ENCODE peak calls at places on chromosome 6, in eight cellular contexts. One of them, this sample, is unnamed.

GRCh38 chr6:81865712-81866111 is 113.2 kb upstream of the TENT5A start:
- DNase-seq in natural killer cell treated with Interleukin-12 subunit alpha and Interleukin-12 subunit beta and Interleukin-15 and Interleukin-18, amount 100 ng/mL, for 72 hours: no peak
- DNase-seq in cardiac fibroblast: peak
- DNase-seq in activated T-cell treated with anti-CD3 and anti-CD28 coated beads for 4 hours: no peak
- DNase-seq in SW 1271: no peak
- DNase-seq in stimulated activated CD8-positive, alpha-beta memory T cell treated with anti-CD3 and anti-CD28 coated beads, Interleukin-2, amount 100 ng/mL, for 1 hour: no peak
- DNase-seq in C1 segment of cervical spinal cord: no peak
- DNase-seq in ELF-1: no peak
- DNase-seq in this sample: no peak

GRCh38 chr6:169838291-169839028 is 87.0 kb downstream of the ERMARD start:
- DNase-seq in natural killer cell treated with Interleukin-12 subunit alpha and Interleukin-12 subunit beta and Interleukin-15 and Interleukin-18, amount 100 ng/mL, for 72 hours: no peak
- DNase-seq in cardiac fibroblast: no peak
- DNase-seq in activated T-cell treated with anti-CD3 and anti-CD28 coated beads for 4 hours: no peak
- DNase-seq in SW 1271: no peak
- DNase-seq in stimulated activated CD8-positive, alpha-beta memory T cell treated with anti-CD3 and anti-CD28 coated beads, Interleukin-2, amount 100 ng/mL, for 1 hour: no peak
- DNase-seq in C1 segment of cervical spinal cord: no peak
- DNase-seq in ELF-1: no peak
- DNase-seq in this sample: no peak

GRCh38 chr6:135087403-135087802 is 32.8 kb upstream of the HBS1L start:
- DNase-seq in natural killer cell treated with Interleukin-12 subunit alpha and Interleukin-12 subunit beta and Interleukin-15 and Interleukin-18, amount 100 ng/mL, for 72 hours: no peak
- DNase-seq in cardiac fibroblast: no peak
- DNase-seq in activated T-cell treated with anti-CD3 and anti-CD28 coated beads for 4 hours: no peak
- DNase-seq in SW 1271: no peak
- DNase-seq in stimulated activated CD8-positive, alpha-beta memory T cell treated with anti-CD3 and anti-CD28 coated beads, Interleukin-2, amount 100 ng/mL, for 1 hour: no peak
- DNase-seq in C1 segment of cervical spinal cord: no peak
- DNase-seq in ELF-1: peak
- DNase-seq in this sample: no peak

GRCh38 chr6:96631248-96631647 is 68.3 kb downstream of the FHL5 start:
- DNase-seq in natural killer cell treated with Interleukin-12 subunit alpha and Interleukin-12 subunit beta and Interleukin-15 and Interleukin-18, amount 100 ng/mL, for 72 hours: no peak
- DNase-seq in cardiac fibroblast: no peak
- DNase-seq in activated T-cell treated with anti-CD3 and anti-CD28 coated beads for 4 hours: peak
- DNase-seq in SW 1271: no peak
- DNase-seq in stimulated activated CD8-positive, alpha-beta memory T cell treated with anti-CD3 and anti-CD28 coated beads, Interleukin-2, amount 100 ng/mL, for 1 hour: no peak
- DNase-seq in C1 segment of cervical spinal cord: no peak
- DNase-seq in ELF-1: no peak
- DNase-seq in this sample: no peak

GRCh38 chr6:39642300-39642699 is 82.9 kb downstream of the KIF6 start:
- DNase-seq in natural killer cell treated with Interleukin-12 subunit alpha and Interleukin-12 subunit beta and Interleukin-15 and Interleukin-18, amount 100 ng/mL, for 72 hours: no peak
- DNase-seq in cardiac fibroblast: no peak
- DNase-seq in activated T-cell treated with anti-CD3 and anti-CD28 coated beads for 4 hours: no peak
- DNase-seq in SW 1271: no peak
- DNase-seq in stimulated activated CD8-positive, alpha-beta memory T cell treated with anti-CD3 and anti-CD28 coated beads, Interleukin-2, amount 100 ng/mL, for 1 hour: no peak
- DNase-seq in C1 segment of cervical spinal cord: no peak
- DNase-seq in ELF-1: peak
- DNase-seq in this sample: no peak

GRCh38 chr6:142011156-142011555 is 121.6 kb upstream of the GJE1 start:
- DNase-seq in natural killer cell treated with Interleukin-12 subunit alpha and Interleukin-12 subunit beta and Interleukin-15 and Interleukin-18, amount 100 ng/mL, for 72 hours: no peak
- DNase-seq in cardiac fibroblast: peak
- DNase-seq in activated T-cell treated with anti-CD3 and anti-CD28 coated beads for 4 hours: no peak
- DNase-seq in SW 1271: no peak
- DNase-seq in stimulated activated CD8-positive, alpha-beta memory T cell treated with anti-CD3 and anti-CD28 coated beads, Interleukin-2, amount 100 ng/mL, for 1 hour: no peak
- DNase-seq in C1 segment of cervical spinal cord: no peak
- DNase-seq in ELF-1: no peak
- DNase-seq in this sample: no peak

GRCh38 chr6:100479180-100480035 is 14.7 kb upstream of the SIM1 start:
- DNase-seq in natural killer cell treated with Interleukin-12 subunit alpha and Interleukin-12 subunit beta and Interleukin-15 and Interleukin-18, amount 100 ng/mL, for 72 hours: no peak
- DNase-seq in cardiac fibroblast: peak
- DNase-seq in activated T-cell treated with anti-CD3 and anti-CD28 coated beads for 4 hours: no peak
- DNase-seq in SW 1271: no peak
- DNase-seq in stimulated activated CD8-positive, alpha-beta memory T cell treated with anti-CD3 and anti-CD28 coated beads, Interleukin-2, amount 100 ng/mL, for 1 hour: no peak
- DNase-seq in C1 segment of cervical spinal cord: no peak
- DNase-seq in ELF-1: peak
- DNase-seq in this sample: peak

GRCh38 chr6:44527191-44527960 is 139.9 kb downstream of the CDC5L start:
- DNase-seq in natural killer cell treated with Interleukin-12 subunit alpha and Interleukin-12 subunit beta and Interleukin-15 and Interleukin-18, amount 100 ng/mL, for 72 hours: no peak
- DNase-seq in cardiac fibroblast: no peak
- DNase-seq in activated T-cell treated with anti-CD3 and anti-CD28 coated beads for 4 hours: no peak
- DNase-seq in SW 1271: no peak
- DNase-seq in stimulated activated CD8-positive, alpha-beta memory T cell treated with anti-CD3 and anti-CD28 coated beads, Interleukin-2, amount 100 ng/mL, for 1 hour: no peak
- DNase-seq in C1 segment of cervical spinal cord: no peak
- DNase-seq in ELF-1: no peak
- DNase-seq in this sample: no peak

GRCh38 chr6:166656269-166657206 is 29.5 kb upstream of the RPS6KA2 start:
- DNase-seq in natural killer cell treated with Interleukin-12 subunit alpha and Interleukin-12 subunit beta and Interleukin-15 and Interleukin-18, amount 100 ng/mL, for 72 hours: no peak
- DNase-seq in cardiac fibroblast: no peak
- DNase-seq in activated T-cell treated with anti-CD3 and anti-CD28 coated beads for 4 hours: no peak
- DNase-seq in SW 1271: no peak
- DNase-seq in stimulated activated CD8-positive, alpha-beta memory T cell treated with anti-CD3 and anti-CD28 coated beads, Interleukin-2, amount 100 ng/mL, for 1 hour: no peak
- DNase-seq in C1 segment of cervical spinal cord: no peak
- DNase-seq in ELF-1: no peak
- DNase-seq in this sample: no peak